ENCODE peak calls at places on chromosomes 7 and 10, in four cellular contexts. Y is T-helper 1 cell; J is activated T-helper 1 cell treated with anti-CD3 and anti-CD28 coated beads, Interleukin-2, amount 50 U/mL, for 16 hours; N is AG09309. V is an unnamed sample.

GRCh38 chr10:72024596-72024995 is 60.4 kb downstream of the CHST3 start:
- DNase-seq in Y (no peak), N (no peak), J (no peak), V (no peak)

GRCh38 chr7:111090834-111091233 is at the start of gene LRRN3:
- DNase-seq in J (no peak), N (no peak), Y (no peak), V (no peak)

GRCh38 chr10:100878291-100878910 is 34.4 kb upstream of the SLF2 start:
- DNase-seq in J (no peak), N (peak; percentile 42), Y (no peak), V (peak; percentile 75)

GRCh38 chr7:79386688-79387422 is 66.6 kb downstream of the MAGI2 start:
- DNase-seq in N (peak; percentile 31), Y (no peak), J (no peak), V (peak; percentile 62)

GRCh38 chr10:85851300-85851699 is 515.3 kb downstream of the GRID1 start:
- DNase-seq in Y (no peak), N (no peak), J (no peak), V (peak; percentile 17)

GRCh38 chr7:26293569-26294308 is 2.1 kb downstream of the SNX10 start:
- DNase-seq in N (no peak), Y (peak; percentile 19), J (no peak), V (no peak)

GRCh38 chr7:3149961-3150516 is 106.4 kb upstream of the CARD11 start:
- DNase-seq in J (no peak), Y (no peak), N (no peak), V (no peak)

GRCh38 chr10:71684356-71685173 is 35.0 kb downstream of the C10orf105 start:
- DNase-seq in J (no peak), N (no peak), Y (no peak), V (peak; percentile 39)

GRCh38 chr10:665579-666091 is 23.8 kb downstream of the DIP2C start:
- DNase-seq in J (no peak), N (no peak), Y (no peak), V (no peak)

GRCh38 chr7:73838642-73839041 is 3.7 kb downstream of the METTL27 start:
- DNase-seq in J (no peak), N (no peak), Y (no peak), V (no peak)

GRCh38 chr7:145219461-145219860 is 383.6 kb upstream of the TPK1 start:
- DNase-seq in J (no peak), N (no peak), Y (no peak), V (peak; percentile 22)

GRCh38 chr10:12710594-12711343 is 290.7 kb downstream of the CCDC3 start:
- DNase-seq in J (peak; percentile 60), N (no peak), Y (peak; percentile 33), V (peak; percentile 61)

GRCh38 chr10:20105931-20106330 is 289.7 kb downstream of the PLXDC2 start:
- DNase-seq in N (peak; percentile 13), Y (no peak), J (no peak), V (peak; percentile 53)

GRCh38 chr7:128034830-128035229 is 3.6 kb upstream of the LRRC4 start:
- DNase-seq in Y (no peak), J (no peak), N (no peak), V (no peak)

GRCh38 chr10:71312840-71313789 is 5.9 kb upstream of the SLC29A3 start:
- DNase-seq in Y (no peak), J (no peak), N (peak; percentile 52), V (no peak)

GRCh38 chr10:76185476-76186255 is 754.2 kb downstream of the LRMDA start:
- DNase-seq in N (no peak), J (no peak), Y (no peak), V (no peak)

GRCh38 chr10:88659725-88660592 is 4.3 kb upstream of the LIPF start:
- DNase-seq in N (no peak), J (no peak), Y (no peak), V (no peak)

GRCh38 chr7:41824284-41824683 is 121.4 kb upstream of the INHBA start:
- DNase-seq in N (no peak), Y (no peak), J (no peak), V (no peak)

GRCh38 chr10:36612436-36612835 is 513.0 kb upstream of the ANKRD30A start:
- DNase-seq in N (no peak), J (no peak), Y (no peak), V (no peak)

GRCh38 chr7:108147031-108147563 is 16.9 kb upstream of the LAMB4 start:
- DNase-seq in J (no peak), Y (no peak), N (no peak), V (no peak)

GRCh38 chr10:12181065-12181775 is 14.5 kb downstream of the NUDT5 start:
- DNase-seq in N (no peak), Y (no peak), J (peak; percentile 41), V (no peak)

GRCh38 chr7:2717905-2718702 is 30.1 kb downstream of the AMZ1 start:
- DNase-seq in N (no peak), J (no peak), Y (no peak), V (no peak)

GRCh38 chr7:21355406-21355874 is 72.4 kb upstream of the SP4 start:
- DNase-seq in J (no peak), Y (no peak), N (no peak), V (no peak)

GRCh38 chr7:22920664-22921063 is 93.3 kb downstream of the HYCC1 start:
- DNase-seq in Y (no peak), N (no peak), J (no peak), V (no peak)

GRCh38 chr7:155423337-155424285 is 34.3 kb upstream of the EN2 start:
- DNase-seq in J (no peak), N (no peak), Y (no peak), V (no peak)